ENCODE peak calls at places on chromosomes 5 and 9, in five cellular contexts. One of them, this sample, is unnamed.

GRCh38 chr9:36868591-36869282 is 165.3 kb downstream of the PAX5 start:
- DNase-seq in fibroblast of pulmonary artery: no peak
- DNase-seq in DMS79: no peak
- DNase-seq in activated effector memory CD4-positive, alpha-beta T cell treated with Interleukin-2 at 50 U/mL for 16 hours: no peak
- DNase-seq in AG20443: no peak
- DNase-seq in this sample: no peak

GRCh38 chr5:19519448-19519847 is 468.6 kb downstream of the CDH18 start:
- DNase-seq in AG20443: no peak
- DNase-seq in fibroblast of pulmonary artery: no peak
- DNase-seq in activated effector memory CD4-positive, alpha-beta T cell treated with Interleukin-2 at 50 U/mL for 16 hours: no peak
- DNase-seq in DMS79: no peak
- DNase-seq in this sample: no peak

GRCh38 chr5:42241636-42242035 is 181.6 kb upstream of the GHR start:
- DNase-seq in activated effector memory CD4-positive, alpha-beta T cell treated with Interleukin-2 at 50 U/mL for 16 hours: no peak
- DNase-seq in fibroblast of pulmonary artery: no peak
- DNase-seq in DMS79: no peak
- DNase-seq in AG20443: no peak
- DNase-seq in this sample: no peak

GRCh38 chr5:168702511-168702910 is 123.3 kb upstream of the PANK3 start:
- DNase-seq in DMS79: no peak
- DNase-seq in AG20443: no peak
- DNase-seq in fibroblast of pulmonary artery: no peak
- DNase-seq in activated effector memory CD4-positive, alpha-beta T cell treated with Interleukin-2 at 50 U/mL for 16 hours: no peak
- DNase-seq in this sample: no peak

GRCh38 chr9:89428901-89429890 is 68.7 kb downstream of the SEMA4D start:
- DNase-seq in fibroblast of pulmonary artery: no peak
- DNase-seq in AG20443: no peak
- DNase-seq in DMS79: no peak
- DNase-seq in activated effector memory CD4-positive, alpha-beta T cell treated with Interleukin-2 at 50 U/mL for 16 hours: peak; percentile 42
- DNase-seq in this sample: no peak

GRCh38 chr9:88464851-88465250 is 70.1 kb upstream of the NXNL2 start:
- DNase-seq in DMS79: no peak
- DNase-seq in AG20443: no peak
- DNase-seq in activated effector memory CD4-positive, alpha-beta T cell treated with Interleukin-2 at 50 U/mL for 16 hours: no peak
- DNase-seq in fibroblast of pulmonary artery: peak; percentile 32
- DNase-seq in this sample: no peak

GRCh38 chr9:33329117-33329563 is 38.8 kb downstream of the NFX1 start:
- DNase-seq in DMS79: no peak
- DNase-seq in fibroblast of pulmonary artery: peak; percentile 92
- DNase-seq in AG20443: peak; percentile 77
- DNase-seq in activated effector memory CD4-positive, alpha-beta T cell treated with Interleukin-2 at 50 U/mL for 16 hours: no peak
- DNase-seq in this sample: no peak

GRCh38 chr9:92035687-92036410 is 79.4 kb downstream of the SPTLC1 start:
- DNase-seq in activated effector memory CD4-positive, alpha-beta T cell treated with Interleukin-2 at 50 U/mL for 16 hours: no peak
- DNase-seq in DMS79: no peak
- DNase-seq in AG20443: peak; percentile 58
- DNase-seq in fibroblast of pulmonary artery: peak; percentile 92
- DNase-seq in this sample: no peak

GRCh38 chr9:76658510-76659231 is 105.6 kb upstream of the PCA3 start:
- DNase-seq in fibroblast of pulmonary artery: peak; percentile 86
- DNase-seq in AG20443: peak; percentile 73
- DNase-seq in DMS79: no peak
- DNase-seq in activated effector memory CD4-positive, alpha-beta T cell treated with Interleukin-2 at 50 U/mL for 16 hours: no peak
- DNase-seq in this sample: no peak